ENCODE peak calls at places on chromosomes 7 and 10, in four cellular contexts. One of them, this sample, is unnamed.

GRCh38 chr10:125201108-125201524 is 40.8 kb upstream of the CTBP2 start:
- DNase-seq in Panc1: no peak
- DNase-seq in endothelial cell of umbilical vein: no peak
- DNase-seq in brain microvascular endothelial cell: peak; percentile 15
- DNase-seq in this sample: peak; percentile 55

GRCh38 chr10:6753644-6754043 is 173.6 kb upstream of the PRKCQ start:
- DNase-seq in Panc1: no peak
- DNase-seq in endothelial cell of umbilical vein: no peak
- DNase-seq in brain microvascular endothelial cell: no peak
- DNase-seq in this sample: no peak

GRCh38 chr7:71727347-71727746 is 595.4 kb downstream of the GALNT17 start:
- DNase-seq in Panc1: no peak
- DNase-seq in endothelial cell of umbilical vein: no peak
- DNase-seq in brain microvascular endothelial cell: no peak
- DNase-seq in this sample: no peak

GRCh38 chr7:4715385-4715770 is 33.3 kb downstream of the FOXK1 start:
- DNase-seq in Panc1: no peak
- DNase-seq in endothelial cell of umbilical vein: no peak
- DNase-seq in brain microvascular endothelial cell: peak; percentile 66
- DNase-seq in this sample: no peak

GRCh38 chr10:99612167-99612831 is 7.9 kb downstream of the SLC25A28 start:
- DNase-seq in Panc1: peak; percentile 48
- DNase-seq in endothelial cell of umbilical vein: peak; percentile 71
- DNase-seq in brain microvascular endothelial cell: peak; percentile 53
- DNase-seq in this sample: peak; percentile 63

GRCh38 chr7:97116308-97116707 is 1.2 kb upstream of the SDHAF3 start:
- DNase-seq in Panc1: no peak
- DNase-seq in endothelial cell of umbilical vein: no peak
- DNase-seq in brain microvascular endothelial cell: no peak
- DNase-seq in this sample: peak; percentile 59

GRCh38 chr10:24762966-24763623 is 39.4 kb upstream of the ARHGAP21 start:
- DNase-seq in Panc1: no peak
- DNase-seq in endothelial cell of umbilical vein: peak; percentile 44
- DNase-seq in brain microvascular endothelial cell: peak; percentile 33
- DNase-seq in this sample: peak; percentile 17

GRCh38 chr7:50869108-50869716 is 86.5 kb upstream of the GRB10 start:
- DNase-seq in Panc1: peak; percentile 85
- DNase-seq in endothelial cell of umbilical vein: peak; percentile 47
- DNase-seq in brain microvascular endothelial cell: peak; percentile 91
- DNase-seq in this sample: peak; percentile 76

GRCh38 chr7:144256112-144256511 is 8.5 kb downstream of the OR2A7 start:
- DNase-seq in Panc1: no peak
- DNase-seq in endothelial cell of umbilical vein: peak; percentile 13
- DNase-seq in brain microvascular endothelial cell: no peak
- DNase-seq in this sample: no peak

GRCh38 chr7:22576941-22577927 is 77.2 kb upstream of the STEAP1B start:
- DNase-seq in Panc1: no peak
- DNase-seq in endothelial cell of umbilical vein: peak; percentile 94
- DNase-seq in brain microvascular endothelial cell: peak; percentile 88
- DNase-seq in this sample: peak; percentile 92

GRCh38 chr7:10889266-10889898 is 84.3 kb upstream of the PHF14 start:
- DNase-seq in Panc1: peak; percentile 39
- DNase-seq in endothelial cell of umbilical vein: peak; percentile 48
- DNase-seq in brain microvascular endothelial cell: peak; percentile 50
- DNase-seq in this sample: peak; percentile 20

GRCh38 chr10:24561453-24561852 is 162.2 kb downstream of the ARHGAP21 start:
- DNase-seq in Panc1: no peak
- DNase-seq in endothelial cell of umbilical vein: no peak
- DNase-seq in brain microvascular endothelial cell: no peak
- DNase-seq in this sample: peak; percentile 47

GRCh38 chr10:35882422-35883150 is 240.5 kb upstream of the FZD8 start:
- DNase-seq in Panc1: no peak
- DNase-seq in endothelial cell of umbilical vein: no peak
- DNase-seq in brain microvascular endothelial cell: no peak
- DNase-seq in this sample: no peak

GRCh38 chr7:47142169-47142866 is 439.6 kb downstream of the TNS3 start:
- DNase-seq in Panc1: no peak
- DNase-seq in endothelial cell of umbilical vein: no peak
- DNase-seq in brain microvascular endothelial cell: no peak
- DNase-seq in this sample: no peak

GRCh38 chr10:4632757-4633156 is 193.2 kb upstream of the AKR1E2 start:
- DNase-seq in Panc1: no peak
- DNase-seq in endothelial cell of umbilical vein: no peak
- DNase-seq in brain microvascular endothelial cell: no peak
- DNase-seq in this sample: no peak

GRCh38 chr10:86966008-86966654 is 2.2 kb upstream of the ADIRF start:
- DNase-seq in Panc1: no peak
- DNase-seq in endothelial cell of umbilical vein: no peak
- DNase-seq in brain microvascular endothelial cell: no peak
- DNase-seq in this sample: no peak

GRCh38 chr10:109837384-109837783 is 85.9 kb downstream of the XPNPEP1 start:
- DNase-seq in Panc1: no peak
- DNase-seq in endothelial cell of umbilical vein: no peak
- DNase-seq in brain microvascular endothelial cell: no peak
- DNase-seq in this sample: no peak

GRCh38 chr7:123823898-123824753 is 20.8 kb upstream of the HYAL4 start:
- DNase-seq in Panc1: no peak
- DNase-seq in endothelial cell of umbilical vein: no peak
- DNase-seq in brain microvascular endothelial cell: no peak
- DNase-seq in this sample: no peak

GRCh38 chr7:151579642-151580041 is 59.9 kb upstream of the RHEB start:
- DNase-seq in Panc1: no peak
- DNase-seq in endothelial cell of umbilical vein: no peak
- DNase-seq in brain microvascular endothelial cell: no peak
- DNase-seq in this sample: no peak

GRCh38 chr10:71688256-71688655 is 31.3 kb downstream of the C10orf105 start:
- DNase-seq in Panc1: no peak
- DNase-seq in endothelial cell of umbilical vein: no peak
- DNase-seq in brain microvascular endothelial cell: no peak
- DNase-seq in this sample: no peak

GRCh38 chr10:128022216-128023196 is 103.7 kb downstream of the MKI67 start:
- DNase-seq in Panc1: no peak
- DNase-seq in endothelial cell of umbilical vein: no peak
- DNase-seq in brain microvascular endothelial cell: no peak
- DNase-seq in this sample: no peak

GRCh38 chr10:88048312-88048711 is 184.9 kb downstream of the PTEN start:
- DNase-seq in Panc1: no peak
- DNase-seq in endothelial cell of umbilical vein: no peak
- DNase-seq in brain microvascular endothelial cell: no peak
- DNase-seq in this sample: no peak

GRCh38 chr7:88150018-88150417 is 69.8 kb downstream of the SRI start:
- DNase-seq in Panc1: no peak
- DNase-seq in endothelial cell of umbilical vein: no peak
- DNase-seq in brain microvascular endothelial cell: no peak
- DNase-seq in this sample: no peak

GRCh38 chr7:23863209-23863798 is 153.3 kb downstream of the STK31 start:
- DNase-seq in Panc1: peak; percentile 39
- DNase-seq in endothelial cell of umbilical vein: peak; percentile 15
- DNase-seq in brain microvascular endothelial cell: peak; percentile 29
- DNase-seq in this sample: peak; percentile 2

GRCh38 chr10:52539463-52539862 is 225.4 kb downstream of the DKK1 start:
- DNase-seq in Panc1: no peak
- DNase-seq in endothelial cell of umbilical vein: peak; percentile 33
- DNase-seq in brain microvascular endothelial cell: peak; percentile 40
- DNase-seq in this sample: peak; percentile 10

GRCh38 chr7:112789453-112789823 is 755 bp downstream of the TMEM168 start:
- DNase-seq in Panc1: no peak
- DNase-seq in endothelial cell of umbilical vein: no peak
- DNase-seq in brain microvascular endothelial cell: no peak
- DNase-seq in this sample: no peak

GRCh38 chr7:87316846-87317545 is 28.5 kb upstream of the CROT start:
- DNase-seq in Panc1: no peak
- DNase-seq in endothelial cell of umbilical vein: peak; percentile 76
- DNase-seq in brain microvascular endothelial cell: peak; percentile 43
- DNase-seq in this sample: peak; percentile 91

GRCh38 chr10:122648599-122649428 is 50.8 kb downstream of the C10orf120 start:
- DNase-seq in Panc1: peak; percentile 20
- DNase-seq in endothelial cell of umbilical vein: peak; percentile 50
- DNase-seq in brain microvascular endothelial cell: peak; percentile 32
- DNase-seq in this sample: peak; percentile 4

GRCh38 chr7:151233804-151234203 is 1.5 kb downstream of the CHPF2 start:
- DNase-seq in Panc1: no peak
- DNase-seq in endothelial cell of umbilical vein: no peak
- DNase-seq in brain microvascular endothelial cell: no peak
- DNase-seq in this sample: no peak

GRCh38 chr7:139777304-139777890 is 401 bp downstream of the HIPK2 start:
- DNase-seq in Panc1: no peak
- DNase-seq in endothelial cell of umbilical vein: no peak
- DNase-seq in brain microvascular endothelial cell: no peak
- DNase-seq in this sample: no peak

GRCh38 chr7:51165337-51165736 is 151.3 kb downstream of the COBL start:
- DNase-seq in Panc1: no peak
- DNase-seq in endothelial cell of umbilical vein: no peak
- DNase-seq in brain microvascular endothelial cell: no peak
- DNase-seq in this sample: no peak

GRCh38 chr7:106871793-106872571 is 6.9 kb downstream of the PIK3CG start:
- DNase-seq in Panc1: no peak
- DNase-seq in endothelial cell of umbilical vein: peak; percentile 7
- DNase-seq in brain microvascular endothelial cell: no peak
- DNase-seq in this sample: no peak

GRCh38 chr10:88901610-88902327 is 21.7 kb downstream of the STAMBPL1 start:
- DNase-seq in Panc1: no peak
- DNase-seq in endothelial cell of umbilical vein: no peak
- DNase-seq in brain microvascular endothelial cell: no peak
- DNase-seq in this sample: peak; percentile 43

GRCh38 chr10:77189056-77189455 is 448.6 kb downstream of the KCNMA1 start:
- DNase-seq in Panc1: no peak
- DNase-seq in endothelial cell of umbilical vein: no peak
- DNase-seq in brain microvascular endothelial cell: no peak
- DNase-seq in this sample: no peak

GRCh38 chr7:155439311-155440017 is 18.5 kb upstream of the EN2 start:
- DNase-seq in Panc1: no peak
- DNase-seq in endothelial cell of umbilical vein: no peak
- DNase-seq in brain microvascular endothelial cell: no peak
- DNase-seq in this sample: no peak

GRCh38 chr7:65449505-65449852 is 75.8 kb downstream of the ZNF92 start:
- DNase-seq in Panc1: no peak
- DNase-seq in endothelial cell of umbilical vein: no peak
- DNase-seq in brain microvascular endothelial cell: no peak
- DNase-seq in this sample: no peak

GRCh38 chr7:26153246-26153822 is 1.3 kb downstream of the NFE2L3 start:
- DNase-seq in Panc1: no peak
- DNase-seq in endothelial cell of umbilical vein: peak; percentile 29
- DNase-seq in brain microvascular endothelial cell: no peak
- DNase-seq in this sample: no peak

GRCh38 chr7:143285454-143285756 is 647 bp downstream of the TMEM139 start:
- DNase-seq in Panc1: no peak
- DNase-seq in endothelial cell of umbilical vein: no peak
- DNase-seq in brain microvascular endothelial cell: no peak
- DNase-seq in this sample: no peak

GRCh38 chr7:112176241-112176640 is 30.0 kb downstream of the DOCK4 start:
- DNase-seq in Panc1: no peak
- DNase-seq in endothelial cell of umbilical vein: peak; percentile 72
- DNase-seq in brain microvascular endothelial cell: no peak
- DNase-seq in this sample: no peak

DNA sequence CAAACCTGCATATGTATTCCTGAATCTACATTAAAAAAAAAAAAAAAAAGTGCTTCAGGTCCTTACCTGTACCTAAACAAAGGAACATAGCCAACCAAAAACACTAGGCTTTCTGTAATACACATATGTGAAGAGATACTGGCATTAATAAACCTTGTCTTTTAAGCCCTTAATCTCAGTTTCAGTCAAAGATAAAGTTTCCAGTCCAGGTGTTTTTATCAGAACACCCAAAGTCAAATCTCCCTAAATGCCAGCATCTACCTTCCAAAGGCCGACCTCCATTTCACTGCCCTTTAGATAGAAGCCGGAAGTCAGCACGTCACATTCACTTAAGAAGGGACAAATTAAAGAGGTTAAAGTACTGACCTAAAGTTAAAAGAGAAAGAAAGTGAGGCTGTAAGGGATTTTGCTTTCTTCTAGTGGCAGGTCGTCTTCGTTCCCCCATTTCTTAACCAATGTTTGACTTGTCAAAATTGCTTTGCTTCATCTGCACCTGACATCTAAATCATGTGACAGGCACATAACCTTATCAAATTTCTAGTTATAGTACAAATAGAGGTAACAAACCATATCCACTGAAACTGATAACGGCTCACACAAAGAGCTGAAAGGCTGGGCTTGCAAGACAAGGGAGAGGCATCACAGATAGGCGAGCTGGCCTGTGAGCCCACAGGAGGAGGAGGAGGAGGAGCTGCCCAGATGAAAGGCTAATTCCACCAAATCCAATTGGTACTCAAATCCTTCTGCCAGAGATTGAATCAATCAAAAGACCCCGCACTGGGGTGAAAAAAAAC is 80.0 kb upstream of the NEBL start:
- DNase-seq in Panc1: no peak
- DNase-seq in endothelial cell of umbilical vein: no peak
- DNase-seq in brain microvascular endothelial cell: no peak
- DNase-seq in this sample: no peak
- TF ChIP-seq CTCF in Panc1: no peak
- TF ChIP-seq CTCF in endothelial cell of umbilical vein: no peak
- TF ChIP-seq CTCF in brain microvascular endothelial cell: no peak
- TF ChIP-seq CTCF in this sample: no peak

GRCh38 chr10:45418859-45419672 is 45.0 kb downstream of the ALOX5 start:
- DNase-seq in Panc1: no peak
- DNase-seq in endothelial cell of umbilical vein: peak; percentile 56
- DNase-seq in brain microvascular endothelial cell: peak; percentile 15
- DNase-seq in this sample: no peak
- TF ChIP-seq CTCF in Panc1: no peak
- TF ChIP-seq CTCF in endothelial cell of umbilical vein: no peak
- TF ChIP-seq CTCF in brain microvascular endothelial cell: no peak
- TF ChIP-seq CTCF in this sample: no peak

GRCh38 chr7:30687604-30688003 is 5.3 kb upstream of the CRHR2 start:
- DNase-seq in Panc1: no peak
- DNase-seq in endothelial cell of umbilical vein: no peak
- DNase-seq in brain microvascular endothelial cell: no peak
- DNase-seq in this sample: no peak
- TF ChIP-seq CTCF in Panc1: no peak
- TF ChIP-seq CTCF in endothelial cell of umbilical vein: no peak
- TF ChIP-seq CTCF in brain microvascular endothelial cell: no peak
- TF ChIP-seq CTCF in this sample: no peak

GRCh38 chr7:74183653-74184450 is 9.7 kb downstream of the EIF4H start:
- DNase-seq in Panc1: no peak
- DNase-seq in endothelial cell of umbilical vein: peak; percentile 36
- DNase-seq in brain microvascular endothelial cell: no peak
- DNase-seq in this sample: no peak
- TF ChIP-seq CTCF in Panc1: peak; percentile 77
- TF ChIP-seq CTCF in endothelial cell of umbilical vein: peak; percentile 3
- TF ChIP-seq CTCF in brain microvascular endothelial cell: peak; percentile 64
- TF ChIP-seq CTCF in this sample: peak; percentile 63

DNA sequence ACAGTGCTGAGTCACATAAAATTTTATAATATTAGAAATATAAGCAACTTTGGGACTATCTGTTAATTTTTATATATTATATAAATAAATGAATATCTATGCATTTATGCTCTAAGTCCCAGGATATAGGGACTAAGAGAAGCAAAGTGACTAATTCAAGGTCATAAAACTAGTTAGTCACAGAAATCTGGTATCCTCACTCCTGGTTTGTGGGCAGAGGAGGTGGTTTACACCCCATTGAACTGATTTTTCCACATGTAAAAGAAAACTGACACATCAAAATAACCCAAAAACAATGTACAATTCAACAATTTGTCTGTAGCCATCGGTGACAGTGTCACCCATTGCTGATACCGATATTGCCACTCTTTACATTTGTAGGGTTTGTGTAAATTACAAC is 3.0 kb downstream of the PCLO start:
- DNase-seq in Panc1: no peak
- DNase-seq in endothelial cell of umbilical vein: no peak
- DNase-seq in brain microvascular endothelial cell: no peak
- DNase-seq in this sample: no peak
- TF ChIP-seq CTCF in Panc1: no peak
- TF ChIP-seq CTCF in endothelial cell of umbilical vein: no peak
- TF ChIP-seq CTCF in brain microvascular endothelial cell: no peak
- TF ChIP-seq CTCF in this sample: no peak